ENCODE peak calls at places on chromosomes 11 and 22, in ten cellular contexts. F, K, V, G, C, J, E, T, D and H are unnamed samples.

GRCh38 chr11:71500601-71501021 is 26.5 kb upstream of the KRTAP5-7 start:
- DNase-seq in D (no peak), T (no peak), E (no peak), K (no peak), J (no peak), G (peak), F (no peak), C (no peak), V (no peak), H (no peak)

GRCh38 chr11:130829801-130830562 is 86.3 kb downstream of the SNX19 start:
- DNase-seq in F (no peak), G (no peak), J (no peak), K (no peak), V (no peak), E (no peak), D (no peak), C (peak), T (no peak), H (no peak)

GRCh38 chr11:36109850-36110606 is 166.2 kb downstream of the LDLRAD3 start:
- DNase-seq in T (no peak), E (no peak), C (no peak), F (no peak), D (no peak), G (no peak), J (peak), V (no peak), K (no peak), H (peak)

GRCh38 chr11:46914363-46914762 is 4.0 kb downstream of the LRP4 start:
- DNase-seq in F (no peak), D (no peak), K (no peak), V (no peak), G (peak), T (no peak), J (no peak), C (no peak), E (no peak), H (no peak)

GRCh38 chr11:129373489-129373953 is 2.1 kb upstream of the BARX2 start:
- DNase-seq in C (no peak), G (no peak), K (peak), V (peak), D (no peak), J (peak), T (no peak), F (no peak), E (no peak), H (no peak)

GRCh38 chr22:34015642-34016041 is 95.4 kb upstream of the LARGE1 start:
- DNase-seq in C (no peak), J (no peak), G (no peak), F (no peak), D (no peak), V (no peak), T (no peak), K (no peak), E (no peak), H (no peak)

GRCh38 chr22:20136603-20136873 is 4.9 kb downstream of the ZDHHC8 start:
- DNase-seq in C (no peak), T (no peak), J (no peak), E (no peak), V (no peak), F (no peak), D (no peak), G (no peak), K (no peak), H (no peak)

GRCh38 chr11:2737226-2737590 is 37.4 kb upstream of the KCNQ1OT1 start:
- DNase-seq in F (no peak), J (no peak), K (no peak), C (no peak), V (no peak), G (no peak), E (no peak), T (no peak), D (no peak), H (no peak)

GRCh38 chr22:26169312-26170111 is at the start of gene SEZ6L:
- DNase-seq in D (peak), T (no peak), V (peak), C (no peak), E (no peak), G (no peak), F (peak), J (peak), K (no peak), H (no peak)

GRCh38 chr11:71454470-71455113 is 1.6 kb downstream of the NADSYN1 start:
- DNase-seq in F (no peak), D (no peak), E (no peak), G (no peak), C (peak), J (no peak), V (no peak), K (no peak), T (no peak), H (no peak)